ENCODE peak calls at places on chromosomes 6 and 20, in nine cellular contexts. T is naive thymus-derived CD8-positive, alpha-beta T cell; Y is RPMI8226; U is stimulated activated CD4-positive, alpha-beta T cell treated with anti-CD3 and anti-CD28 coated beads, Interleukin-2, amount 100 ng/mL, for 48 hours; O is activated CD4-positive, alpha-beta T cell treated with anti-CD3 and anti-CD28 coated beads, Interleukin-2, amount 10 ng/mL, durations not matched to agents 7 days and 5 days; G is sciatic nerve; S is KBM-7; P is ecto neural progenitor cell; A is breast epithelium. C is an unnamed sample.

GRCh38 chr20:368915-369314 is 11.6 kb upstream of the TRIB3 start:
- DNase-seq in T (no peak), Y (no peak), U (no peak), O (no peak), G (no peak), S (no peak), P (no peak), A (no peak), C (no peak)

GRCh38 chr6:108546079-108547049 is 14.4 kb upstream of the FOXO3 start:
- DNase-seq in T (no peak), Y (peak), U (no peak), O (no peak), G (no peak), S (peak), P (no peak), A (no peak), C (no peak)

GRCh38 chr6:145756170-145756662 is 20.9 kb upstream of the EPM2A start:
- DNase-seq in T (no peak), Y (peak), U (no peak), O (no peak), G (no peak), S (peak), P (no peak), A (peak), C (no peak)

GRCh38 chr20:15942130-15942529 is 631.1 kb downstream of the KIF16B start:
- DNase-seq in T (no peak), Y (no peak), U (no peak), O (no peak), G (no peak), S (no peak), P (no peak), A (no peak), C (no peak)

GRCh38 chr6:1831030-1831429 is 221.3 kb downstream of the FOXC1 start:
- DNase-seq in T (no peak), Y (no peak), U (no peak), O (no peak), G (no peak), S (no peak), P (no peak), A (no peak), C (no peak)

GRCh38 chr6:111361648-111362047 is 121.4 kb downstream of the REV3L start:
- DNase-seq in T (no peak), Y (peak), U (no peak), O (no peak), G (no peak), S (peak), P (peak), A (no peak), C (no peak)

GRCh38 chr20:34543457-34544056 is 15.0 kb upstream of the MAP1LC3A start:
- DNase-seq in T (no peak), Y (no peak), U (no peak), O (no peak), G (no peak), S (no peak), P (no peak), A (no peak), C (peak)

GRCh38 chr6:127118505-127119360 is at the start of gene RSPO3:
- DNase-seq in T (no peak), Y (peak), U (peak), O (no peak), G (peak), S (peak), P (peak), A (no peak), C (no peak)

GRCh38 chr20:50584687-50585086 is 74.5 kb downstream of the PTPN1 start:
- DNase-seq in T (no peak), Y (no peak), U (no peak), O (no peak), G (no peak), S (no peak), P (no peak), A (no peak), C (no peak)

GRCh38 chr6:47579040-47579439 is 101.5 kb downstream of the CD2AP start:
- DNase-seq in T (no peak), Y (no peak), U (no peak), O (no peak), G (no peak), S (no peak), P (no peak), A (no peak), C (no peak)

GRCh38 chr20:64062276-64062595 is 762 bp upstream of the TCEA2 start:
- DNase-seq in T (no peak), Y (no peak), U (no peak), O (no peak), G (no peak), S (no peak), P (no peak), A (no peak), C (no peak)

GRCh38 chr6:10271982-10272381 is 142.9 kb downstream of the TFAP2A start:
- DNase-seq in T (no peak), Y (no peak), U (no peak), O (no peak), G (no peak), S (no peak), P (no peak), A (no peak), C (no peak)

GRCh38 chr6:5084787-5085637 is at the start of gene PPP1R3G:
- DNase-seq in T (no peak), Y (peak), U (no peak), O (no peak), G (peak), S (peak), P (no peak), A (no peak), C (no peak)

GRCh38 chr6:11197175-11197535 is 35.3 kb downstream of the NEDD9 start:
- DNase-seq in T (no peak), Y (no peak), U (no peak), O (no peak), G (no peak), S (no peak), P (no peak), A (no peak), C (no peak)

GRCh38 chr6:133623065-133623464 is 265.8 kb upstream of the TCF21 start:
- DNase-seq in T (no peak), Y (no peak), U (no peak), O (no peak), G (no peak), S (no peak), P (no peak), A (no peak), C (no peak)

GRCh38 chr20:10897341-10897740 is 223.5 kb upstream of the JAG1 start:
- DNase-seq in T (no peak), Y (no peak), U (no peak), O (no peak), G (no peak), S (no peak), P (no peak), A (no peak), C (no peak)

GRCh38 chr6:111416529-111416928 is 66.5 kb downstream of the REV3L start:
- DNase-seq in T (no peak), Y (no peak), U (no peak), O (no peak), G (no peak), S (no peak), P (no peak), A (no peak), C (no peak)

GRCh38 chr6:154343473-154344308 is 12.9 kb downstream of the IPCEF1 start:
- DNase-seq in T (no peak), Y (peak), U (no peak), O (no peak), G (no peak), S (no peak), P (peak), A (peak), C (no peak)